ENCODE peak calls at places on chromosome 5, in six cellular contexts. W, I, R, S, U and E are unnamed samples.

GRCh38 chr5:103275851-103276250 is 17.3 kb downstream of the MACIR start:
- DNase-seq in U (no peak), R (no peak), S (no peak), W (no peak), I (no peak), E (no peak)

GRCh38 chr5:60026174-60026573 is 132.6 kb upstream of the PDE4D start:
- DNase-seq in U (no peak), W (peak), I (peak), S (no peak), R (no peak), E (no peak)

GRCh38 chr5:71924325-71924724 is 182.9 kb upstream of the MAP1B start:
- DNase-seq in U (no peak), S (no peak), W (peak), R (no peak), I (peak), E (peak)

GRCh38 chr5:179870952-179871351 is 12.3 kb upstream of the MRNIP start:
- DNase-seq in U (no peak), R (no peak), S (no peak), W (no peak), I (no peak), E (no peak)

GRCh38 chr5:118647587-118647986 is 340.8 kb downstream of the DTWD2 start:
- DNase-seq in R (no peak), U (no peak), S (no peak), W (no peak), I (no peak), E (no peak)

GRCh38 chr5:79236970-79237734 is 1.2 kb downstream of the JMY start:
- DNase-seq in S (peak), W (peak), R (peak), I (peak), U (no peak), E (peak)

GRCh38 chr5:126852104-126852531 is 75.2 kb downstream of the LMNB1 start:
- DNase-seq in I (peak), W (no peak), R (no peak), U (no peak), S (peak), E (no peak)

GRCh38 chr5:64299805-64300204 is 134.2 kb downstream of the RNF180 start:
- DNase-seq in S (no peak), U (no peak), I (no peak), W (no peak), R (no peak), E (no peak)

GRCh38 chr5:56984445-56984844 is 32.5 kb upstream of the MIER3 start:
- DNase-seq in I (no peak), S (no peak), R (no peak), W (peak), U (no peak), E (peak)

GRCh38 chr5:120098902-120099301 is 365.2 kb upstream of the PRR16 start:
- DNase-seq in W (no peak), R (no peak), S (no peak), U (no peak), I (peak), E (no peak)

GRCh38 chr5:76836181-76836580 is 13.6 kb upstream of the S100Z start:
- DNase-seq in S (no peak), W (peak), I (peak), R (no peak), U (no peak), E (peak)

GRCh38 chr5:51990661-51991180 is 607.5 kb downstream of the ISL1 start:
- DNase-seq in W (no peak), U (no peak), S (no peak), I (no peak), R (no peak), E (no peak)